ENCODE peak calls at places on chromosomes 12 and 14, in eight cellular contexts. One of them, this sample, is unnamed.

GRCh38 chr12:104652910-104653309 is 196.2 kb downstream of the CHST11 start:
- DNase-seq in PC-3: no peak
- DNase-seq in GM23248: no peak
- DNase-seq in neural progenitor cell: no peak
- DNase-seq in GM23338: no peak
- DNase-seq in OCI-LY7: no peak
- DNase-seq in hepatocyte: no peak
- DNase-seq in HCT116: no peak
- DNase-seq in this sample: no peak

GRCh38 chr12:49662998-49663843 is 39.9 kb downstream of the PRPF40B start:
- DNase-seq in PC-3: peak; percentile 44
- DNase-seq in GM23248: peak; percentile 84
- DNase-seq in neural progenitor cell: no peak
- DNase-seq in GM23338: peak; percentile 83
- DNase-seq in OCI-LY7: peak; percentile 94
- DNase-seq in hepatocyte: peak; percentile 61
- DNase-seq in HCT116: no peak
- DNase-seq in this sample: peak; percentile 88

GRCh38 chr12:85441740-85442139 is 161.7 kb downstream of the ALX1 start:
- DNase-seq in PC-3: peak; percentile 33
- DNase-seq in GM23248: peak; percentile 32
- DNase-seq in neural progenitor cell: peak; percentile 4
- DNase-seq in GM23338: no peak
- DNase-seq in OCI-LY7: no peak
- DNase-seq in hepatocyte: peak; percentile 27
- DNase-seq in HCT116: peak; percentile 16
- DNase-seq in this sample: no peak

GRCh38 chr14:69644814-69645213 is 33.4 kb downstream of the SUSD6 start:
- DNase-seq in PC-3: no peak
- DNase-seq in GM23248: no peak
- DNase-seq in neural progenitor cell: no peak
- DNase-seq in GM23338: no peak
- DNase-seq in OCI-LY7: no peak
- DNase-seq in hepatocyte: no peak
- DNase-seq in HCT116: no peak
- DNase-seq in this sample: no peak

GRCh38 chr14:88613552-88614010 is 50.7 kb downstream of the ZC3H14 start:
- DNase-seq in PC-3: peak; percentile 89
- DNase-seq in GM23248: peak; percentile 54
- DNase-seq in neural progenitor cell: no peak
- DNase-seq in GM23338: no peak
- DNase-seq in OCI-LY7: no peak
- DNase-seq in hepatocyte: peak; percentile 70
- DNase-seq in HCT116: no peak
- DNase-seq in this sample: no peak

GRCh38 chr12:94710933-94711332 is 60.6 kb upstream of the TMCC3 start:
- DNase-seq in PC-3: peak; percentile 33
- DNase-seq in GM23248: peak; percentile 29
- DNase-seq in neural progenitor cell: peak; percentile 37
- DNase-seq in GM23338: peak; percentile 73
- DNase-seq in OCI-LY7: peak; percentile 75
- DNase-seq in hepatocyte: no peak
- DNase-seq in HCT116: peak; percentile 43
- DNase-seq in this sample: peak; percentile 36

GRCh38 chr12:117970334-117970733 is 1.5 kb upstream of the KSR2 start:
- DNase-seq in PC-3: no peak
- DNase-seq in GM23248: no peak
- DNase-seq in neural progenitor cell: no peak
- DNase-seq in GM23338: no peak
- DNase-seq in OCI-LY7: no peak
- DNase-seq in hepatocyte: no peak
- DNase-seq in HCT116: no peak
- DNase-seq in this sample: no peak

GRCh38 chr12:16417058-16417457 is 69.6 kb downstream of the MGST1 start:
- DNase-seq in PC-3: no peak
- DNase-seq in GM23248: no peak
- DNase-seq in neural progenitor cell: no peak
- DNase-seq in GM23338: peak; percentile 46
- DNase-seq in OCI-LY7: no peak
- DNase-seq in hepatocyte: no peak
- DNase-seq in HCT116: no peak
- DNase-seq in this sample: no peak

GRCh38 chr12:119804011-119804641 is 73.0 kb downstream of the CIT start:
- DNase-seq in PC-3: peak; percentile 87
- DNase-seq in GM23248: peak; percentile 88
- DNase-seq in neural progenitor cell: peak; percentile 90
- DNase-seq in GM23338: peak; percentile 88
- DNase-seq in OCI-LY7: no peak
- DNase-seq in hepatocyte: peak; percentile 90
- DNase-seq in HCT116: peak; percentile 33
- DNase-seq in this sample: no peak

GRCh38 chr12:95712269-95712668 is 78.3 kb downstream of the NTN4 start:
- DNase-seq in PC-3: no peak
- DNase-seq in GM23248: no peak
- DNase-seq in neural progenitor cell: no peak
- DNase-seq in GM23338: no peak
- DNase-seq in OCI-LY7: no peak
- DNase-seq in hepatocyte: no peak
- DNase-seq in HCT116: no peak
- DNase-seq in this sample: no peak

GRCh38 chr14:94646481-94646880 is 34.3 kb downstream of the SERPINA3 start:
- DNase-seq in PC-3: no peak
- DNase-seq in GM23248: peak; percentile 81
- DNase-seq in neural progenitor cell: no peak
- DNase-seq in GM23338: no peak
- DNase-seq in OCI-LY7: no peak
- DNase-seq in hepatocyte: no peak
- DNase-seq in HCT116: peak; percentile 40
- DNase-seq in this sample: no peak

GRCh38 chr14:24060984-24061913 is 9.4 kb downstream of the CARMIL3 start:
- DNase-seq in PC-3: no peak
- DNase-seq in GM23248: no peak
- DNase-seq in neural progenitor cell: no peak
- DNase-seq in GM23338: no peak
- DNase-seq in OCI-LY7: no peak
- DNase-seq in hepatocyte: no peak
- DNase-seq in HCT116: no peak
- DNase-seq in this sample: no peak

GRCh38 chr14:50946234-50946935 is 2.1 kb upstream of the PYGL start:
- DNase-seq in PC-3: no peak
- DNase-seq in GM23248: no peak
- DNase-seq in neural progenitor cell: no peak
- DNase-seq in GM23338: no peak
- DNase-seq in OCI-LY7: no peak
- DNase-seq in hepatocyte: no peak
- DNase-seq in HCT116: no peak
- DNase-seq in this sample: no peak

GRCh38 chr14:50943261-50943942 is 881 bp downstream of the PYGL start:
- DNase-seq in PC-3: peak; percentile 68
- DNase-seq in GM23248: peak; percentile 54
- DNase-seq in neural progenitor cell: peak; percentile 87
- DNase-seq in GM23338: peak; percentile 72
- DNase-seq in OCI-LY7: no peak
- DNase-seq in hepatocyte: peak; percentile 58
- DNase-seq in HCT116: peak; percentile 31
- DNase-seq in this sample: no peak

GRCh38 chr14:50941151-50941550 is 3.1 kb downstream of the PYGL start:
- DNase-seq in PC-3: no peak
- DNase-seq in GM23248: peak; percentile 55
- DNase-seq in neural progenitor cell: no peak
- DNase-seq in GM23338: no peak
- DNase-seq in OCI-LY7: no peak
- DNase-seq in hepatocyte: no peak
- DNase-seq in HCT116: no peak
- DNase-seq in this sample: no peak

GRCh38 chr14:50944647-50945413 is 547 bp upstream of the PYGL start:
- DNase-seq in PC-3: peak; percentile 84
- DNase-seq in GM23248: peak; percentile 69
- DNase-seq in neural progenitor cell: no peak
- DNase-seq in GM23338: no peak
- DNase-seq in OCI-LY7: no peak
- DNase-seq in hepatocyte: peak; percentile 54
- DNase-seq in HCT116: peak; percentile 48
- DNase-seq in this sample: no peak

DNA sequence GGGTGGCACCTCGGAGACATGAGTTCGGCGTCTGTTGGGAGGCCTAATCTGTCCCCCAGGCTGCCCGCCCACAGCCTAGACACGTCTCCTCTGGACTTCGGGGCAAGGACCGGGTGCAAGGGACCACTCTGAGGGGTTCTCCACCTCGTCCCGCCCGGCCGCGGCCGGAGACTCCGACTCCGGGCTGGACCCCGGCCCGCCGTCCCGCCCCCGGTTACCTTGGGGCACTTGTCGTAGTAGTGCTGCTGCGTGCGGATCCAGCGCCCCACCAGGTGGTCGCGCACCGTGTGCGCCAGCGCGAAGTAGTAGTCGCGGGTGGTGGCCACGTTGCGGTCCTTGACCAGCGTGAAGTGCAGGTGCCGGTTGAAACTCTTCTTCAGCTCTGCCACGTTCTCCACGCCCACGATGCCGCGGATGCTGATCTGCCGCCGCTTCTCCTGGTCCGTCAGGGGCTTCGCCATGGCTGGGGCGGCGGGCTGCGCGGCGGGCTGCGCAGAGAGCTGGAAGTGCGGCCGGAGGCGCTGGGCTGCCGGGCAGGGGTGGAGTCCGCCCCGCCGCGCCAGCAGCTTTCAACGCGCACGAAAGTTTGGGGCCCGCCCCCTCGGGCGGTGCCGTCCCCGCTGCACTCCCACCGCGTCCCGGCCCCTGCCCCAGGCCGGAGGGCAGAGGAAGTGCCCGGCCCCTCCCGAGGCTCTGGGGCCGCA is at the start of gene PYGL:
- DNase-seq in PC-3: peak; percentile 88
- DNase-seq in GM23248: peak; percentile 88
- DNase-seq in neural progenitor cell: peak; percentile 89
- DNase-seq in GM23338: peak; percentile 89
- DNase-seq in OCI-LY7: peak; percentile 50
- DNase-seq in hepatocyte: peak; percentile 84
- DNase-seq in HCT116: peak; percentile 43
- DNase-seq in this sample: peak; percentile 31
- TF ChIP-seq EZH2phosphoT487 in PC-3: no peak
- TF ChIP-seq EZH2phosphoT487 in GM23248: no peak
- TF ChIP-seq EZH2phosphoT487 in neural progenitor cell: no peak
- TF ChIP-seq EZH2phosphoT487 in GM23338: no peak
- TF ChIP-seq EZH2phosphoT487 in OCI-LY7: no peak
- TF ChIP-seq EZH2phosphoT487 in hepatocyte: no peak
- TF ChIP-seq EZH2phosphoT487 in HCT116: no peak
- TF ChIP-seq EZH2phosphoT487 in this sample: no peak

DNA sequence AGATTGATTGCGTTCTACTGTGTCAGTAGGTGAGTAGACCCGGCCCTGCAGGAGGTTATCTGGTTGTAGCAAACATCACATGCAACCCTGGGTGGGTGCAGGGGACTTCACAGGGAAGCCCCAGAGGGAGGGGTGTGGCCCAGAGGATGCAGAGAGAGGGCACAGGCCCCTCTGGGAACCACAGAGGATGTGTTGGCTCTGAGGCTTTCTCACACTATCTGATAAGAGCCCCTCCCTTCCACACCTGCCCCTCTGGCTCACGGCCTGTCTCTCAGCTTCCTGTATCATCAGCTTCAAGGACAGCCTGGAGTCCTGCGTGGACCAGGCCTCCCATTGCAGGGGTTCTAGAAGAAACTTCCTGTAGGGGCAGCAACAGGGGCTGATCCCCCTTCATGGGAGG is 101.9 kb downstream of the RIN3 start:
- DNase-seq in PC-3: peak; percentile 22
- DNase-seq in GM23248: no peak
- DNase-seq in neural progenitor cell: no peak
- DNase-seq in GM23338: no peak
- DNase-seq in OCI-LY7: no peak
- DNase-seq in hepatocyte: no peak
- DNase-seq in HCT116: no peak
- DNase-seq in this sample: no peak
- TF ChIP-seq EZH2phosphoT487 in PC-3: no peak
- TF ChIP-seq EZH2phosphoT487 in GM23248: no peak
- TF ChIP-seq EZH2phosphoT487 in neural progenitor cell: no peak
- TF ChIP-seq EZH2phosphoT487 in GM23338: no peak
- TF ChIP-seq EZH2phosphoT487 in OCI-LY7: no peak
- TF ChIP-seq EZH2phosphoT487 in hepatocyte: no peak
- TF ChIP-seq EZH2phosphoT487 in HCT116: no peak
- TF ChIP-seq EZH2phosphoT487 in this sample: no peak

DNA sequence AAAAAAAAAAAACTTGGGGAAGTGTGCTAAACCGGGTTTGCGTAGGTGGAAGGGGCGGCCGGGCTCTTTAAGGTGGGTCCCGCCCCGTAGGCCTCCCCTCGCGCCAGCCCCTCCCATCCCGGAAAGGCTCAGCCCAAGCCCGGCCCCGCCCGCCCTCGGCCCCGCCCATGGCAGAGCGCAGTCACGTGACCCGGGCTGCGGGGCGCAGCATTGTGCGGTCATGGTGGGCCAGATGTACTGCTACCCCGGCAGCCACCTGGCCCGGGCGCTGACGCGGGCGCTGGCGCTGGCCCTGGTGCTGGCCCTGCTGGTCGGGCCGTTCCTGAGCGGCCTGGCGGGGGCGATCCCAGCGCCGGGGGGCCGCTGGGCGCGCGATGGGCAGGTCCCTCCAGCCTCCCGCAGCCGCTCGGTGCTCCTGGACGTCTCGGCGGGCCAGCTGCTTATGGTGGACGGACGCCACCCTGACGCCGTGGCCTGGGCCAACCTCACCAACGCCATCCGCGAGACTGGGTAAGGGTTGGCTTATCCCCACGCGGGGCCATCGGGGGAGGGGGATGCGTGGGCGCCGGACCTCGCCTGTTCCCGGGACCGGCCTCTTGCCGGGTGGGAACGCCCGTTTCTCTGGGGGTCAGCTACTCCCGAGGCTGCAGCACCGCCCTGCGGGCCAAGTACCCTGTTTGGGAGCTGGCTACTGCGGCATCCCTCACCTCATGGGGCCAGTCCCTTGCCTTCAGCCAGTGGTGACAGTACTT is at the start of gene PLBD2:
- DNase-seq in PC-3: peak; percentile 93
- DNase-seq in GM23248: peak; percentile 97
- DNase-seq in neural progenitor cell: peak; percentile 98
- DNase-seq in GM23338: peak; percentile 97
- DNase-seq in OCI-LY7: peak; percentile 96
- DNase-seq in hepatocyte: peak; percentile 98
- DNase-seq in HCT116: peak; percentile 82
- DNase-seq in this sample: peak; percentile 83
- TF ChIP-seq EZH2phosphoT487 in PC-3: no peak
- TF ChIP-seq EZH2phosphoT487 in GM23248: no peak
- TF ChIP-seq EZH2phosphoT487 in neural progenitor cell: no peak
- TF ChIP-seq EZH2phosphoT487 in GM23338: no peak
- TF ChIP-seq EZH2phosphoT487 in OCI-LY7: no peak
- TF ChIP-seq EZH2phosphoT487 in hepatocyte: no peak
- TF ChIP-seq EZH2phosphoT487 in HCT116: no peak
- TF ChIP-seq EZH2phosphoT487 in this sample: no peak

DNA sequence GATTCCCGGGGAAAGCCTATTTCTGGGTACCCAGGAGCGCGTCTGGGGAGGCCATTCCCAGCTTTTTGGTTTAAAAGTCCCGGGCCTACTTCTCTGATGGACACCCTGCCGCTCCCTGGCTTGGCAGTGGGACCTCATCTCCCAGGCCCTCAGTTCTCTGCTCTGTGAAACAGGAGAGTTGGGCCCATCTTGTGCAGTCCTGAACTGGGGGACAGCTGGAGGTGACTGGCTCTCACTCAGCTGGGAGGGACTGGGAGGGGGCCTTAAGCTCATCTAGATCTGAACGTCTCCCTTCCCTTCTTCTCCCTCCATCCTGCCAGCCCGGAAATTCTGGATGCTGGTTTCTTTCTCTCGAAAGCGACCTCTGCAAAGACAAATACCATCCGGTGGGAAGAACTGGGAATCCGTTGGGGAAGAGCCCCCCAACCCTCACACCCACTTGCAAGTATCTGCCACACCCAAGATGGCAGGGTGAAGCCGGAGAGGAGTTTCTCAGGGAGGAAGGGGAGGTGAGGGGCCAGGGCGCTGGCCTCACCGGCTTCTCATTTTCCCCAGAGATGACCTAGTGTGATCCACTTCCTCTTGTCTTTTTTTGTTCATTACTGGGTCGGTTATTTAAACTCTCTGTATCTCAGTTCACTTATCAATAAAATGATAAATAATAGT is 1.4 kb downstream of the RIN3 start:
- DNase-seq in PC-3: no peak
- DNase-seq in GM23248: peak; percentile 40
- DNase-seq in neural progenitor cell: no peak
- DNase-seq in GM23338: no peak
- DNase-seq in OCI-LY7: no peak
- DNase-seq in hepatocyte: no peak
- DNase-seq in HCT116: no peak
- DNase-seq in this sample: no peak
- TF ChIP-seq EZH2phosphoT487 in PC-3: no peak
- TF ChIP-seq EZH2phosphoT487 in GM23248: no peak
- TF ChIP-seq EZH2phosphoT487 in neural progenitor cell: no peak
- TF ChIP-seq EZH2phosphoT487 in GM23338: no peak
- TF ChIP-seq EZH2phosphoT487 in OCI-LY7: no peak
- TF ChIP-seq EZH2phosphoT487 in hepatocyte: no peak
- TF ChIP-seq EZH2phosphoT487 in HCT116: no peak
- TF ChIP-seq EZH2phosphoT487 in this sample: no peak